ENCODE peak calls at places on chromosomes 6 and 20, in six cellular contexts. R, S, T, K, V and G are unnamed samples.

GRCh38 chr6:89430563-89430962 is 2.4 kb upstream of the ANKRD6 start:
- DNase-seq in R (no peak), S (no peak), T (no peak), K (no peak), V (no peak), G (no peak)

GRCh38 chr6:126040826-126041225 is 54.5 kb downstream of the TRMT11 start:
- DNase-seq in R (peak), S (peak), T (no peak), K (peak), V (peak), G (no peak)

GRCh38 chr20:50373674-50374286 is 136.4 kb upstream of the PTPN1 start:
- DNase-seq in R (no peak), S (peak), T (no peak), K (peak), V (no peak), G (no peak)

GRCh38 chr20:36720510-36720909 is 25.4 kb downstream of the NDRG3 start:
- DNase-seq in R (peak), S (no peak), T (no peak), K (no peak), V (no peak), G (no peak)

GRCh38 chr20:59222982-59223610 is 59.5 kb downstream of the ZNF831 start:
- DNase-seq in R (no peak), S (no peak), T (no peak), K (no peak), V (no peak), G (no peak)

GRCh38 chr20:8360035-8360434 is 228.0 kb downstream of the PLCB1 start:
- DNase-seq in R (no peak), S (no peak), T (no peak), K (no peak), V (no peak), G (no peak)

GRCh38 chr20:20223981-20224380 is 143.9 kb upstream of the INSM1 start:
- DNase-seq in R (no peak), S (no peak), T (no peak), K (no peak), V (no peak), G (no peak)

GRCh38 chr6:45555981-45556771 is 178.4 kb upstream of the SUPT3H start:
- DNase-seq in R (peak), S (no peak), T (no peak), K (no peak), V (no peak), G (no peak)

GRCh38 chr6:107645740-107646139 is 155.8 kb downstream of the SOBP start:
- DNase-seq in R (no peak), S (no peak), T (no peak), K (no peak), V (no peak), G (no peak)

GRCh38 chr6:89360415-89360999 is 8.0 kb upstream of the UBE2J1 start:
- DNase-seq in R (peak), S (no peak), T (no peak), K (no peak), V (no peak), G (no peak)

GRCh38 chr6:35516712-35517111 is 4.0 kb upstream of the TULP1 start:
- DNase-seq in R (no peak), S (no peak), T (no peak), K (no peak), V (no peak), G (no peak)

GRCh38 chr6:17001188-17001587 is 100.7 kb upstream of the STMND1 start:
- DNase-seq in R (peak), S (no peak), T (no peak), K (no peak), V (no peak), G (no peak)

GRCh38 chr20:4585104-4585753 is 136.5 kb upstream of the PRND start:
- DNase-seq in R (peak), S (no peak), T (no peak), K (peak), V (no peak), G (no peak)

GRCh38 chr6:144644776-144645175 is 359.6 kb downstream of the UTRN start:
- DNase-seq in R (no peak), S (no peak), T (no peak), K (no peak), V (no peak), G (no peak)

GRCh38 chr6:115643762-115644161 is 416.9 kb downstream of the FRK start:
- DNase-seq in R (peak), S (no peak), T (no peak), K (no peak), V (no peak), G (no peak)

GRCh38 chr20:16125810-16126209 is 447.4 kb downstream of the KIF16B start:
- DNase-seq in R (peak), S (no peak), T (no peak), K (no peak), V (no peak), G (no peak)

GRCh38 chr20:18187020-18187419 is 49.4 kb downstream of the KAT14 start:
- DNase-seq in R (no peak), S (no peak), T (no peak), K (peak), V (no peak), G (no peak)